ENCODE peak calls at places on chromosomes 2 and 18, in seven cellular contexts. E, O, X, D, B, Z and Y are unnamed samples.

GRCh38 chr18:37219257-37219656 is 346.3 kb downstream of the CELF4 start:
- DNase-seq in Z (no peak), B (no peak), E (no peak), O (no peak), D (no peak), X (no peak), Y (no peak)

GRCh38 chr2:158473719-158474392 is 17.1 kb downstream of the PKP4 start:
- DNase-seq in O (no peak), X (no peak), Z (no peak), B (no peak), D (no peak), E (no peak), Y (no peak)

GRCh38 chr2:178844269-178844668 is 37.0 kb upstream of the TTN start:
- DNase-seq in E (no peak), Z (no peak), O (no peak), D (no peak), X (no peak), B (no peak), Y (peak)

GRCh38 chr2:46850742-46851141 is 64.9 kb downstream of the MCFD2 start:
- DNase-seq in D (peak), B (peak), E (no peak), X (no peak), O (no peak), Z (peak), Y (peak)

GRCh38 chr2:111121873-111122630 is 1.3 kb downstream of the BCL2L11 start:
- DNase-seq in Z (peak), X (peak), O (peak), D (peak), B (peak), E (peak), Y (peak)

GRCh38 chr18:46518438-46518837 is 138.6 kb downstream of the LOXHD1 start:
- DNase-seq in D (no peak), X (no peak), O (no peak), E (no peak), Z (no peak), B (peak), Y (no peak)

GRCh38 chr2:98761267-98761781 is 30.4 kb upstream of the MGAT4A start:
- DNase-seq in O (peak), D (no peak), Z (peak), B (no peak), E (no peak), X (no peak), Y (no peak)

GRCh38 chr2:50556934-50557575 is 474.9 kb downstream of the NRXN1 start:
- DNase-seq in X (no peak), Z (no peak), B (no peak), E (no peak), O (no peak), D (no peak), Y (peak)

GRCh38 chr2:8566788-8567468 is 114.9 kb upstream of the ID2 start:
- DNase-seq in X (no peak), D (no peak), B (no peak), Z (no peak), E (no peak), O (peak), Y (no peak)

GRCh38 chr2:18626256-18626668 is 36.9 kb upstream of the NT5C1B start:
- DNase-seq in D (peak), B (no peak), O (no peak), E (no peak), Z (no peak), X (no peak), Y (peak)

GRCh38 chr2:29528371-29528770 is 393.0 kb downstream of the ALK start:
- DNase-seq in O (no peak), X (no peak), E (no peak), Z (no peak), D (no peak), B (no peak), Y (no peak)

GRCh38 chr2:29528891-29529520 is 392.4 kb downstream of the ALK start:
- DNase-seq in Z (peak), D (peak), O (peak), E (no peak), X (peak), B (peak), Y (peak)

GRCh38 chr2:29527947-29528346 is 393.4 kb downstream of the ALK start:
- DNase-seq in E (no peak), D (no peak), Z (no peak), B (no peak), O (no peak), X (no peak), Y (peak)

GRCh38 chr2:29525921-29526320 is 395.5 kb downstream of the ALK start:
- DNase-seq in X (no peak), D (no peak), O (no peak), E (no peak), B (no peak), Z (no peak), Y (no peak)

DNA sequence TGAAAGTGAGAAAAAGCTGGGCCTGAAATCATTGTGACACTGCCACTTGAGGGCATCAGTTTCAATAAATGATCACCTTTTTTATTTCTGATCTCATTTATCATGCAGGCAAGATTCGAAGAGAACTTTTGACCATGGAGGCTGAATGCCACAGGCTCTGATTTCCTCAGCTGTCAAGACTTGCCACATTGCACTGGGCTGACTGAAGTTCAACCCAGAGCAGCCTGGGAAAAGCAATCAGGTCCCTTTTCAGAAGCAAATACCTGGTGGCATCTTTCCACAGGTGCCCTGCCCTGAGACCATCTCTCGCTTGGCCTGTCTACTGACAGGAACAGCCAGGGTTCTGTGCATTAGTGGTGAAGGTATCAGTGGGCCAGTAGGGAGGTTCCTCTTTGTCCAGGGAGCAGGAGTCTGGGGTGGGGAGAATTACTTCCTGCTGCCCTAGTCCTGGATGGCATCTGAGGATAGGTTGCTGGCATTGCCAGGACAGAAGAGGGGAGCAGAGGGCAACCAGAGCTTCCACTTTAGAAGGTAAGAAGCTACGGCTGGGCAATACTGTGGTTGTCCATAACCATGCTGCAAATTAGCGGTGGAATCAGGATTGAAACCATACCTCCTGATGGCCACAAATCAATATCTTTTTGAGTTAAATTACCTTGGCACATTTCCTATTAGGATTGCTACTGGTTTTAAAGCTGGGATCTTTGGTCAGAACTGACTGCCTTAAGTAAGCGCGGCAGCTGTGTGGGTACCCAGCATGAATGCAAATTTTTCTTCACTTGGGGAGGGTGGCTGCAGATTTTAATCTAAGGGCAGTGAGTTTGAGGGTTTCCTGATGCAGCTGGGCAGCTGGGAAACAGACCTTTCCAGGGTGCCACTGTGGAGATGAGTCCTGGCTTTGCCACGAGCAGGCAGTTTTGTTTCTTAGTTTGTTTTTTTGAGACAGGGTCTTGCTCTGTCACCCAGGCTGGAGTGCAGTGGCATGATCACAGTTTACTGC is 394.5 kb downstream of the ALK start:
- DNase-seq in E (no peak), O (no peak), X (no peak), B (no peak), D (no peak), Z (no peak), Y (no peak)
- TF ChIP-seq CTCF in E (no peak), O (no peak), X (no peak), B (no peak), D (no peak), Z (no peak), Y (no peak)

DNA sequence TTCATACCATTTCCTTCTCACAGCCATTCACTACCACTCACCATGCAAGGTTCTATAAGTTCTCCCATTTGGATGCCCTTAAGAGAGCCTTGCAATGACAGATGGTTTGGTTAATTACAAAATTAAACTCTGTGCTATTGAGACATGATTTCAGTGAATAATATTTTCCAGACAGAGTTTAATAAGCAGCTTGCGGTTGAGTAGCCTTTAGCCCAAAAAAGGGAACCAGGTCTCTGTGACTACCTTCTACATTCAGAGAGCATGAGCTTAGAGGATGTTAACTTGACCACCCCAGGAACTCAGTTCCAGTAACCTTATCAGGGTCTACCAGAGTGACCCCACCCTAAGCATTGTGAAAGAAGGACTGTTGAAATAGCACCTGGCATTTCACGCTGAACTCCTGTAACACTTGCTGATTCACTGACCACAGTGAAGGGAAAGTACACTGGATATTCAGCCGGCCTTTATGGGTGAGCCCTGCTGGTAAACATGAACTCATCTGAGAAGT is 1173.1 kb upstream of the ZEB2 start:
- DNase-seq in B (no peak), D (no peak), O (no peak), E (peak), Z (peak), X (peak), Y (peak)
- TF ChIP-seq CTCF in B (no peak), D (no peak), O (no peak), E (no peak), Z (no peak), X (no peak), Y (no peak)

DNA sequence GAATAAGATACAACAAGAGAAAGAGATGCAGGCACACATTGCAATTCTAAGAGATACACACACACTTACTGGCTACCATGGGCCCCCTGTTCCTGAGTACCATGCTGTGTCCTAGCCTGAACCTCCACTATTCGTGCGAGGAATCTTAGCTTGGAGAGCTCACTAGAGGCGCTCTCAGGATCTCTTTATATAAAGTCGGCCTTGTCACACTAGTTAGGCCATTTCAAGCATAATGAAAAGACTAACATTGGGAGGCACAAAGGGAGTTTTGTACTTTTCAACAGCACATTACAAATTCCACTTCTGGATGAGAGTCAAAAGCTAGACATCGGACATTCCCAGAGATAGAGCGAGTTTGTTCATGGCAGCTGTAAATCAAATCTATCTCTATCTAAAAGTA is 365.2 kb downstream of the DSEL start:
- DNase-seq in B (no peak), D (no peak), E (no peak), Z (no peak), O (peak), X (no peak), Y (no peak)
- TF ChIP-seq CTCF in B (no peak), D (no peak), E (no peak), Z (no peak), O (peak), X (no peak), Y (no peak)

GRCh38 chr2:27264753-27265535 is 2.1 kb upstream of the SLC30A3 start:
- DNase-seq in X (no peak), E (no peak), B (peak), O (peak), D (peak), Z (peak), Y (no peak)
- TF ChIP-seq CTCF in X (peak), E (peak), B (peak), O (peak), D (peak), Z (peak), Y (peak)

GRCh38 chr2:55358451-55358850 is 61.2 kb downstream of the CCDC88A start:
- DNase-seq in Z (no peak), O (no peak), X (no peak), E (no peak), D (no peak), B (no peak), Y (no peak)
- TF ChIP-seq CTCF in Z (no peak), O (no peak), X (no peak), E (no peak), D (no peak), B (no peak), Y (no peak)

GRCh38 chr2:20106746-20107145 is 55.3 kb upstream of the LAPTM4A start:
- DNase-seq in O (no peak), Z (peak), E (no peak), D (no peak), X (no peak), B (peak), Y (no peak)
- TF ChIP-seq CTCF in O (no peak), Z (peak), E (peak), D (peak), X (peak), B (peak), Y (peak)

GRCh38 chr2:136024185-136024584 is 38.8 kb upstream of the DARS1 start:
- DNase-seq in O (no peak), Z (no peak), B (no peak), E (no peak), D (no peak), X (no peak), Y (no peak)
- TF ChIP-seq CTCF in O (no peak), Z (no peak), B (no peak), E (no peak), D (peak), X (no peak), Y (no peak)

DNA sequence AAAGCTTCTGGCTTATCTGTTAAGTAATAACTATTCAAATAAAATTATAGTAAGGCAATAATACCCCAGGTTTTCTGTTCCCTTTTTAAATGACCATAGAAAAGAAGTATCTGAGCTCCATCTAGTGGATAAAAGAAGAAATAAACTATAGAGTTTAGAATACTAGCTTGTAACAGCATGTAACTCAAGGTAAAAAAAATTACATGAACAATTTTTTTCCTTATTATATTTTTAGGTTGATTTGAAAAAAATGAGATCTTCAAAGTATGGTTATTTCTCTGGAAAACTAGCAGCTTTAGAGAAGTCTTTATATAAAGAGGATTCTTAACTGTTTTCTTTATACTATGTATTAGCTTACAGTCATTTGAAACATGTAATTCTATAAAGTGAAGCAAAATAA is 58.1 kb downstream of the NCKAP1 start:
- DNase-seq in X (no peak), B (no peak), D (peak), O (no peak), Z (no peak), E (peak), Y (peak)
- TF ChIP-seq CTCF in X (peak), B (peak), D (peak), O (peak), Z (peak), E (peak), Y (peak)